ENCODE peak calls at places on chromosomes 16 and 17, in seven cellular contexts. U is GM19239, P is NCI-H1105 treated with DMSO at 0.1 percent for 48 hours, F is BE2C, Y is T-helper 1 cell, O is fibroblast of mammary gland, V is brain microvascular endothelial cell. X is an unnamed sample.

GRCh38 chr16:50299508-50300105 is 33.3 kb downstream of the ADCY7 start:
- DNase-seq in V (no peak), P (no peak), O (no peak), F (no peak), Y (no peak), U (no peak), X (no peak)

GRCh38 chr16:74844041-74844826 is 69.6 kb upstream of the FA2H start:
- DNase-seq in U (no peak), V (no peak), P (no peak), F (no peak), O (peak; percentile 29), Y (no peak), X (no peak)

GRCh38 chr16:87828071-87828971 is 41.0 kb downstream of the SLC7A5 start:
- DNase-seq in O (no peak), Y (no peak), U (no peak), V (no peak), F (no peak), P (no peak), X (no peak)

GRCh38 chr17:59812139-59812538 is 80.6 kb downstream of the TUBD1 start:
- DNase-seq in P (no peak), O (no peak), U (no peak), V (no peak), Y (no peak), F (no peak), X (no peak)

GRCh38 chr16:85891033-85891775 is 7.8 kb upstream of the IRF8 start:
- DNase-seq in P (peak; percentile 75), V (peak; percentile 31), Y (no peak), U (no peak), O (no peak), F (no peak), X (peak; percentile 94)

GRCh38 chr16:75703341-75703740 is 2.1 kb upstream of the DUXB start:
- DNase-seq in F (no peak), Y (no peak), O (peak; percentile 59), P (no peak), V (peak; percentile 4), U (no peak), X (no peak)

GRCh38 chr17:12104831-12105230 is 84.2 kb downstream of the MAP2K4 start:
- DNase-seq in U (no peak), O (no peak), V (no peak), Y (no peak), F (no peak), P (no peak), X (no peak)

GRCh38 chr17:49217651-49218413 is 7.3 kb downstream of the ABI3 start:
- DNase-seq in V (no peak), O (no peak), Y (peak; percentile 58), F (no peak), U (peak; percentile 82), P (no peak), X (no peak)